ENCODE peak calls at places on chromosome 6, in ten cellular contexts. E is lower lobe of right lung, X is heart left ventricle, P is tibial nerve, Q is ovary, V is endodermal cell, Z is body of pancreas, R is glutamatergic neuron, H is stomach, G is cardiac muscle cell. T is an unnamed sample.
A peak's percentile ranks its signal among the peaks of the same experiment; 100 is the strongest.

GRCh38 chr6:110180228-110181008 is at the start of gene CDC40:
- DNase-seq in X (peak; percentile 77), E (peak; percentile 69), V (peak; percentile 85), G (no peak), H (peak; percentile 50), Z (peak; percentile 59), R (peak; percentile 50), P (peak; percentile 51), Q (peak; percentile 58), T (peak; percentile 67)

GRCh38 chr6:137264308-137265075 is 45.3 kb upstream of the IFNGR1 start:
- DNase-seq in X (no peak), R (no peak), Z (no peak), V (no peak), G (no peak), Q (no peak), P (no peak), E (no peak), H (no peak), T (no peak)

GRCh38 chr6:31888281-31889258 is 8.9 kb downstream of the EHMT2 start:
- DNase-seq in P (no peak), Z (no peak), H (peak; percentile 51), R (peak; percentile 75), E (no peak), X (no peak), V (peak; percentile 83), Q (no peak), G (no peak), T (peak; percentile 57)

GRCh38 chr6:132330759-132331158 is 70.5 kb downstream of the MOXD1 start:
- DNase-seq in H (no peak), Q (no peak), Z (no peak), E (no peak), G (no peak), P (no peak), V (no peak), X (no peak), R (no peak), T (no peak)

GRCh38 chr6:30902709-30903108 is 5.3 kb upstream of the GTF2H4 start:
- DNase-seq in G (no peak), E (no peak), Q (no peak), X (no peak), P (no peak), Z (no peak), V (no peak), R (no peak), H (no peak), T (no peak)

GRCh38 chr6:20877008-20877937 is 343.0 kb downstream of the CDKAL1 start:
- DNase-seq in R (no peak), Z (peak; percentile 91), H (peak; percentile 61), X (peak; percentile 39), G (peak; percentile 78), Q (peak; percentile 36), E (no peak), P (peak; percentile 7), V (no peak), T (no peak)

GRCh38 chr6:4567141-4567540 is 209.1 kb upstream of the CDYL start:
- DNase-seq in R (no peak), H (no peak), P (no peak), G (peak; percentile 19), Z (no peak), E (no peak), V (no peak), Q (no peak), X (no peak), T (no peak)

GRCh38 chr6:115634131-115634530 is 426.6 kb downstream of the FRK start:
- DNase-seq in P (no peak), R (no peak), G (no peak), Q (no peak), X (no peak), H (no peak), V (no peak), E (no peak), Z (no peak), T (no peak)

GRCh38 chr6:157732416-157733161 is 90.5 kb upstream of the SNX9 start:
- DNase-seq in G (no peak), R (no peak), P (no peak), Q (no peak), Z (no peak), E (no peak), V (peak; percentile 25), H (no peak), X (no peak), T (no peak)

GRCh38 chr6:149924206-149924932 is 1.4 kb upstream of the RAET1G start:
- DNase-seq in P (no peak), Z (no peak), Q (no peak), R (no peak), H (no peak), V (peak; percentile 24), X (no peak), G (no peak), E (no peak), T (no peak)

GRCh38 chr6:168150551-168151444 is 71.8 kb upstream of the FRMD1 start:
- DNase-seq in R (peak; percentile 58), H (no peak), X (no peak), E (no peak), P (peak; percentile 5), V (peak; percentile 72), Z (no peak), Q (no peak), G (peak; percentile 30), T (peak; percentile 45)
- TF ChIP-seq CTCF in R (no peak), H (no peak), X (no peak), E (peak; percentile 47), P (peak; percentile 19), V (peak; percentile 59), Z (no peak), Q (no peak), G (peak; percentile 47), T (peak; percentile 52)

GRCh38 chr6:39190545-39191235 is 38.6 kb downstream of the KCNK5 start:
- DNase-seq in R (no peak), P (no peak), G (no peak), Q (no peak), E (no peak), X (no peak), H (no peak), Z (no peak), V (no peak), T (no peak)
- TF ChIP-seq CTCF in R (no peak), P (no peak), G (no peak), Q (no peak), E (no peak), X (no peak), H (no peak), Z (no peak), V (no peak), T (no peak)

DNA sequence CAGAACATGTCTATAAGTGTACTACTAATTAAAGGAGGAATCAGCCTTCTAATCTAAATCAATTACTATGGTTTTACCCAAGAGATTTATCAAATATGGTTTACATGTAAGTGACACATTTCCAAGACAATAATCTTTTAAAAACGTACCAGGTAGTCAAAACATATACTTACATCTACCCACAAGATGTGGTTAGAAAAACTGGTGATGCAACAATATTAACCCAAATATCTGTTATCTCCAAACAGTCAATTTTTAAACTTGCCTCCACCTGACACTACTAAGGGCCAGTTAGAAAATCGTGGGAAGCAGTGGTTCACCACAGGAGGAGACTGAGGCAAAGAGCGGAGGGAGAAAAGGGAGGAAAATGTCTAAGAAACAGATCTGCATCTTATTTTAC is 28.0 kb downstream of the NOL7 start:
- DNase-seq in V (no peak), Q (no peak), R (no peak), G (no peak), H (no peak), E (no peak), X (no peak), P (no peak), Z (no peak), T (no peak)
- TF ChIP-seq CTCF in V (no peak), Q (no peak), R (no peak), G (no peak), H (no peak), E (no peak), X (no peak), P (no peak), Z (no peak), T (no peak)

GRCh38 chr6:104284872-104285271 is 574.8 kb downstream of the HACE1 start:
- DNase-seq in P (no peak), G (no peak), Z (no peak), Q (no peak), H (no peak), R (no peak), V (no peak), E (no peak), X (no peak), T (no peak)

GRCh38 chr6:104286641-104287040 is 573.1 kb downstream of the HACE1 start:
- DNase-seq in Z (no peak), X (no peak), P (no peak), Q (no peak), R (no peak), V (no peak), G (no peak), H (no peak), E (no peak), T (no peak)

GRCh38 chr6:104281370-104281769 is 578.3 kb downstream of the HACE1 start:
- DNase-seq in Q (no peak), G (no peak), H (no peak), Z (no peak), P (no peak), E (no peak), X (no peak), V (peak; percentile 74), R (no peak), T (no peak)
- TF ChIP-seq CTCF in Q (no peak), G (no peak), H (no peak), Z (no peak), P (no peak), E (no peak), X (no peak), V (peak; percentile 71), R (no peak), T (no peak)

DNA sequence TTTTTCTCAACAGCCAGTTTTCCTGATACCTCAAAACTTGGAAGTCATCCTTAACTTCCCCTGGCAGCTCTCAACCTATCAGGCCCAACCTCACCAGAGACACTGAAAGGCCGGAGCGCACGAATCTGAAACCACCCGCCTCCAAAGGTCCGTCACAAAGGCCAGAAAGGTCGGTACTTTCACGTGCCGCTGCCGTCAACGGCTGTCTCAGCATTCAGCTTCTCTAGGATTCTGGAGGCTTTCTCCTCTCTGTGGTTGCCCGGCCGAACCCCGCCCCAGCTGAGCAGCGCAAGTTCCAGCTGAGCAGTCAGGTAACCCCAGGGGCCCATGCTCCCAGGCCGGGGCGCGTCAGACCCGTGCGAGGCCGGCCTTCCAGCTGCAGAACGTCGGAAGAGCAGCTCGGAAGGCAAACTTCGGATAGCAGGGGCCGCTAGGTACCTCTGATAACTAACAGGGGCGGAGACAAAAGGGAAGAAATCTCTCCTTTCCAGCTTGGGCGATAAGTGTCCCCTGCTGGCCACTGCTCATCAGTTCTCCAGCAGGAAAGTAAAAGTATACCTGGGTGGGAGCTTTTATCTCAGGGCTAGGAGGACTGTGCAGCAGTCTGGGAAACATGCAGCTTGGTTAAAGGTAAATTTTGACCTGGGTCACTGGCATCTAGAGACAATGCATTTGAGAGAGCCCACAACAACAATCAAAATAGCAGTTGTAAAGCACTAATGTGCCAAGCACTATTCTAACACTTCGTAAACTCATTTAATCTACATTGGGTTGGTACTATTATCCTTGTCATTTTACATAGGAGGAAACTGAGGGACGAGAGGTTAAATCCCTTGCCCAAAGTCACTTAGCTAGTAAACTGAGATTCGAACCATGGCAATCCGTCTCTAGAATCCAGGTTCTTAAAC is 16.1 kb downstream of the ZSCAN12 start:
- DNase-seq in V (peak; percentile 97), X (peak; percentile 90), P (peak; percentile 75), Q (peak; percentile 85), R (peak; percentile 86), Z (peak; percentile 89), G (peak; percentile 92), E (peak; percentile 92), H (peak; percentile 88), T (peak; percentile 80)
- TF ChIP-seq CTCF in V (peak; percentile 84), X (peak; percentile 39), P (no peak), Q (peak; percentile 32), R (peak; percentile 71), Z (no peak), G (peak; percentile 58), E (peak; percentile 47), H (no peak), T (peak; percentile 45)

GRCh38 chr6:112560651-112561050 is 213.5 kb downstream of the RFPL4B start:
- DNase-seq in V (no peak), Z (no peak), E (no peak), G (no peak), Q (no peak), P (no peak), H (no peak), X (no peak), R (no peak), T (no peak)
- TF ChIP-seq CTCF in V (peak; percentile 48), Z (no peak), E (no peak), G (no peak), Q (no peak), P (no peak), H (no peak), X (no peak), R (no peak), T (no peak)

T was measured in nephron progenitor cell.